ENCODE peak calls at places on chromosomes 4 and X, in four cellular contexts. One of them, this sample, is unnamed.

GRCh38 chr4:41866799-41867677 is 68.2 kb upstream of the TMEM33 start:
- DNase-seq in SK-N-SH: no peak
- DNase-seq in K562: no peak
- DNase-seq in GM12878: no peak
- DNase-seq in this sample: no peak

GRCh38 chrX:111216293-111216801 is 53.9 kb downstream of the CAPN6 start:
- DNase-seq in SK-N-SH: no peak
- DNase-seq in K562: no peak
- DNase-seq in GM12878: no peak
- DNase-seq in this sample: no peak

GRCh38 chr4:173675446-173675845 is 145.4 kb upstream of the HAND2 start:
- DNase-seq in SK-N-SH: no peak
- DNase-seq in K562: no peak
- DNase-seq in GM12878: no peak
- DNase-seq in this sample: no peak

GRCh38 chrX:13638021-13638420 is 14.9 kb upstream of the TCEANC start:
- DNase-seq in SK-N-SH: no peak
- DNase-seq in K562: no peak
- DNase-seq in GM12878: no peak
- DNase-seq in this sample: no peak

GRCh38 chr4:40630335-40631021 is 814 bp upstream of the RBM47 start:
- DNase-seq in SK-N-SH: peak
- DNase-seq in K562: no peak
- DNase-seq in GM12878: peak
- DNase-seq in this sample: no peak

GRCh38 chrX:105533951-105534350 is 288.4 kb upstream of the NRK start:
- DNase-seq in SK-N-SH: no peak
- DNase-seq in K562: no peak
- DNase-seq in GM12878: no peak
- DNase-seq in this sample: no peak

GRCh38 chrX:49878834-49879655 is at the start of gene USP27X:
- DNase-seq in SK-N-SH: peak
- DNase-seq in K562: peak
- DNase-seq in GM12878: peak
- DNase-seq in this sample: peak

GRCh38 chr4:10093801-10094552 is 22.6 kb downstream of the WDR1 start:
- DNase-seq in SK-N-SH: peak
- DNase-seq in K562: no peak
- DNase-seq in GM12878: no peak
- DNase-seq in this sample: no peak

GRCh38 chrX:154436597-154437397 is at the start of gene GDI1:
- DNase-seq in SK-N-SH: peak
- DNase-seq in K562: peak
- DNase-seq in GM12878: no peak
- DNase-seq in this sample: no peak

GRCh38 chrX:151984328-151984727 is 9.9 kb upstream of the GABRE start:
- DNase-seq in SK-N-SH: no peak
- DNase-seq in K562: no peak
- DNase-seq in GM12878: no peak
- DNase-seq in this sample: peak

GRCh38 chr4:82898322-82899243 is 2.0 kb upstream of the THAP9 start:
- DNase-seq in SK-N-SH: no peak
- DNase-seq in K562: no peak
- DNase-seq in GM12878: no peak
- DNase-seq in this sample: no peak

GRCh38 chr4:1693131-1693896 is 9.2 kb upstream of the FAM53A start:
- DNase-seq in SK-N-SH: peak
- DNase-seq in K562: peak
- DNase-seq in GM12878: no peak
- DNase-seq in this sample: peak

GRCh38 chrX:106927023-106927422 is 6.8 kb downstream of the CLDN2 start:
- DNase-seq in SK-N-SH: no peak
- DNase-seq in K562: no peak
- DNase-seq in GM12878: no peak
- DNase-seq in this sample: no peak

GRCh38 chrX:140766024-140766611 is 56.6 kb downstream of the LINC00632 start:
- DNase-seq in SK-N-SH: peak
- DNase-seq in K562: peak
- DNase-seq in GM12878: no peak
- DNase-seq in this sample: peak

GRCh38 chr4:151744614-151745013 is 16.2 kb downstream of the GATB start:
- DNase-seq in SK-N-SH: no peak
- DNase-seq in K562: peak
- DNase-seq in GM12878: peak
- DNase-seq in this sample: peak

GRCh38 chrX:155070038-155070437 is 898 bp downstream of the CMC4 start:
- DNase-seq in SK-N-SH: no peak
- DNase-seq in K562: no peak
- DNase-seq in GM12878: no peak
- DNase-seq in this sample: no peak

GRCh38 chr4:71713611-71714203 is 70.2 kb downstream of the GC start:
- DNase-seq in SK-N-SH: peak
- DNase-seq in K562: peak
- DNase-seq in GM12878: no peak
- DNase-seq in this sample: peak

GRCh38 chr4:57061395-57061794 is 48.8 kb downstream of the IGFBP7 start:
- DNase-seq in SK-N-SH: no peak
- DNase-seq in K562: no peak
- DNase-seq in GM12878: no peak
- DNase-seq in this sample: no peak

GRCh38 chrX:49192722-49193328 is 6.7 kb upstream of the PRICKLE3 start:
- DNase-seq in SK-N-SH: no peak
- DNase-seq in K562: no peak
- DNase-seq in GM12878: no peak
- DNase-seq in this sample: no peak

GRCh38 chrX:139724626-139725025 is 16.7 kb upstream of the MCF2 start:
- DNase-seq in SK-N-SH: no peak
- DNase-seq in K562: no peak
- DNase-seq in GM12878: no peak
- DNase-seq in this sample: no peak

GRCh38 chr4:21819086-21819485 is 129.5 kb downstream of the KCNIP4 start:
- DNase-seq in SK-N-SH: no peak
- DNase-seq in K562: no peak
- DNase-seq in GM12878: no peak
- DNase-seq in this sample: no peak

GRCh38 chr4:115944146-115944905 is 830.9 kb upstream of the NDST4 start:
- DNase-seq in SK-N-SH: no peak
- DNase-seq in K562: no peak
- DNase-seq in GM12878: no peak
- DNase-seq in this sample: no peak

GRCh38 chrX:109859673-109860072 is 126.6 kb upstream of the ACSL4 start:
- DNase-seq in SK-N-SH: no peak
- DNase-seq in K562: no peak
- DNase-seq in GM12878: no peak
- DNase-seq in this sample: no peak

GRCh38 chrX:152640039-152640818 is 2.5 kb downstream of the GABRQ start:
- DNase-seq in SK-N-SH: no peak
- DNase-seq in K562: peak
- DNase-seq in GM12878: no peak
- DNase-seq in this sample: no peak

GRCh38 chr4:135834471-135834870 is 1632.9 kb upstream of the PABPC4L start:
- DNase-seq in SK-N-SH: no peak
- DNase-seq in K562: no peak
- DNase-seq in GM12878: no peak
- DNase-seq in this sample: no peak

GRCh38 chr4:135839712-135840111 is 1638.1 kb upstream of the PABPC4L start:
- DNase-seq in SK-N-SH: no peak
- DNase-seq in K562: no peak
- DNase-seq in GM12878: no peak
- DNase-seq in this sample: no peak

GRCh38 chr4:135840781-135841180 is 1639.2 kb upstream of the PABPC4L start:
- DNase-seq in SK-N-SH: no peak
- DNase-seq in K562: no peak
- DNase-seq in GM12878: no peak
- DNase-seq in this sample: no peak

GRCh38 chr4:135833529-135833928 is 1631.9 kb upstream of the PABPC4L start:
- DNase-seq in SK-N-SH: no peak
- DNase-seq in K562: no peak
- DNase-seq in GM12878: no peak
- DNase-seq in this sample: no peak

GRCh38 chr4:135838889-135839288 is 1637.3 kb upstream of the PABPC4L start:
- DNase-seq in SK-N-SH: no peak
- DNase-seq in K562: no peak
- DNase-seq in GM12878: no peak
- DNase-seq in this sample: no peak
- TF ChIP-seq MXI1 in SK-N-SH: no peak
- TF ChIP-seq MXI1 in K562: no peak
- TF ChIP-seq MXI1 in GM12878: no peak
- TF ChIP-seq MXI1 in this sample: no peak

GRCh38 chr4:153297116-153297515 is 47.4 kb upstream of the MND1 start:
- DNase-seq in SK-N-SH: no peak
- DNase-seq in K562: no peak
- DNase-seq in GM12878: no peak
- DNase-seq in this sample: no peak

GRCh38 chr4:153293675-153294057 is 50.8 kb upstream of the MND1 start:
- DNase-seq in SK-N-SH: no peak
- DNase-seq in K562: no peak
- DNase-seq in GM12878: no peak
- DNase-seq in this sample: no peak

GRCh38 chr4:153294631-153295030 is 49.9 kb upstream of the MND1 start:
- DNase-seq in SK-N-SH: no peak
- DNase-seq in K562: no peak
- DNase-seq in GM12878: no peak
- DNase-seq in this sample: no peak

GRCh38 chr4:153296424-153296823 is 48.1 kb upstream of the MND1 start:
- DNase-seq in SK-N-SH: no peak
- DNase-seq in K562: no peak
- DNase-seq in GM12878: no peak
- DNase-seq in this sample: no peak

GRCh38 chr4:153295131-153295755 is 49.2 kb upstream of the MND1 start:
- DNase-seq in SK-N-SH: no peak
- DNase-seq in K562: peak
- DNase-seq in GM12878: no peak
- DNase-seq in this sample: no peak
- TF ChIP-seq POLR2AphosphoS5 in SK-N-SH: no peak
- TF ChIP-seq POLR2AphosphoS5 in K562: no peak
- TF ChIP-seq POLR2AphosphoS5 in GM12878: no peak
- TF ChIP-seq POLR2AphosphoS5 in this sample: no peak

GRCh38 chr4:38140643-38141203 is 180.5 kb downstream of the PTTG2 start:
- DNase-seq in SK-N-SH: no peak
- DNase-seq in K562: no peak
- DNase-seq in GM12878: no peak
- DNase-seq in this sample: peak

GRCh38 chr4:38139187-38139586 is 179.0 kb downstream of the PTTG2 start:
- DNase-seq in SK-N-SH: no peak
- DNase-seq in K562: no peak
- DNase-seq in GM12878: no peak
- DNase-seq in this sample: no peak

GRCh38 chr4:38137080-38137479 is 176.9 kb downstream of the PTTG2 start:
- DNase-seq in SK-N-SH: no peak
- DNase-seq in K562: no peak
- DNase-seq in GM12878: no peak
- DNase-seq in this sample: no peak

GRCh38 chr4:38136604-38137003 is 176.4 kb downstream of the PTTG2 start:
- DNase-seq in SK-N-SH: no peak
- DNase-seq in K562: no peak
- DNase-seq in GM12878: no peak
- DNase-seq in this sample: no peak

DNA sequence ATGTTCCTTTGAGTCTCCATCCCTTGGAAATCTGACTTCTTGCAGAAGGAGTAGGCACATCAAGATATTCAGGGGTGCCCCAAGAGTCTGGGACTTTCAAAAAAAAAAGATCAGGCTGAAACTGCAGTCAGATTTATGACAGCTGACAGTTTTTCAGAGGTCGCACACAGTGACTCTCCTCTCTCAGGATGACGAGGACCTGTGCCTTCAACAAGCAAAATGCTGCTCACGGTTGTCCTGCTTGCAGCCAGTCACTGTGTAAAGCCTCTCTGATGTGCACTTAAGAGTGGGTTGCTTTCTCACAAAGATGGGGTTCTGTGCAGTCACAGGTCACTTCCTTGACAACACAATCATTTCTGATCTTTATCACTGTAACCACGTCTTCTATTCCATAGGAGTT is 178.2 kb downstream of the PTTG2 start:
- DNase-seq in SK-N-SH: no peak
- DNase-seq in K562: no peak
- DNase-seq in GM12878: no peak
- DNase-seq in this sample: no peak
- TF ChIP-seq MXI1 in SK-N-SH: no peak
- TF ChIP-seq MXI1 in K562: no peak
- TF ChIP-seq MXI1 in GM12878: no peak
- TF ChIP-seq MXI1 in this sample: no peak

GRCh38 chr4:98930311-98930865 is 1.5 kb upstream of the EIF4E start:
- DNase-seq in SK-N-SH: no peak
- DNase-seq in K562: no peak
- DNase-seq in GM12878: no peak
- DNase-seq in this sample: no peak

GRCh38 chr4:98932539-98932938 is 3.6 kb upstream of the EIF4E start:
- DNase-seq in SK-N-SH: no peak
- DNase-seq in K562: no peak
- DNase-seq in GM12878: no peak
- DNase-seq in this sample: no peak

GRCh38 chr4:98928131-98928504 is 815 bp downstream of the EIF4E start:
- DNase-seq in SK-N-SH: peak
- DNase-seq in K562: peak
- DNase-seq in GM12878: no peak
- DNase-seq in this sample: peak

GRCh38 chr4:98928505-98929340 is at the start of gene EIF4E:
- DNase-seq in SK-N-SH: peak
- DNase-seq in K562: peak
- DNase-seq in GM12878: peak
- DNase-seq in this sample: peak

DNA sequence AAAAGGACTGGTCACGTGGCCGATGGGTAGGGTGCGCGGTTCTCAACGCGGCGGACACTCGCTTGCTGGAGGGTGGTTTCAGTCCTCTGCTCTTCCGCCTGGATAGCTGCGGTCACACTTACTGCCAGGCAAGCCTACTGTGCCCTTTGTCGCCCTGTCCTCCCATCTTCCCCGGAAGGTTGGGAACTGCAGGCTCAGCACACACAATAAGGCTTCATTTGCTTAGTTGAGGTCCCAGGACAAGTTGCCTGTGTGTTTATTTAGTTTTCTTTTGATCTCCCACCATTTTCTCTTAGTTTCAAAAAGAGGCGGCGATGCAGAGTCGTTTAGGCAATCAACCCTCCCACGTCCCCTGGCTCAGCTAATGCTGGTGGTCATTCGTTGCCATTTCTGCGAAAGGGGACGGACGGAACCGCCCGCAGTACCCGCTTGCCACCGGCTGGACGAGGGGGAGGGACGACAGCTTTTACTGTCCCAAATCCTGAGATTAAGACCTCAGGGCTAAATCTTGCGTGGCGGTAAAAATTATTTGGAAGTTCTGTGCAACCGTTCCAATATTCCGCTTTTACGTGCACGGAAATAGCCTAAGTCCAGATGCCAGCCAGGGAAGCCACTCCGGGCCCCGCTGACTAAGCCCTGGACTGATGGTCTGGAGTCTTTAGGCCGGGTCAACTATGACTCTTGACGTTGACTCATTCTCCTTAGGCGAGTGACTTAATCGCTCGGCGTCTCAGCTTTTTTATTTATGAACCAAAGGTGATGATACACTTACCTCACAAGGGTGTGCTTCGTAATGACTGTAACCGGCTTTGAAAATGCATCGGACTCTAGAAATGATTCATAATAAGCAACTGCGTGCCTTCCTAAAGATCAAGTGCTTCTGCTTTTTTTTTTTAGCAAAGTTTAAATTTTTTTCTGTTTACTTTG is 671 bp upstream of the EIF4E start:
- DNase-seq in SK-N-SH: peak
- DNase-seq in K562: peak
- DNase-seq in GM12878: peak
- DNase-seq in this sample: peak
- TF ChIP-seq POLR2AphosphoS5 in SK-N-SH: peak
- TF ChIP-seq POLR2AphosphoS5 in K562: peak
- TF ChIP-seq POLR2AphosphoS5 in GM12878: peak
- TF ChIP-seq POLR2AphosphoS5 in this sample: peak